ENCODE peak calls at places on chromosomes 12 and 14, in seven cellular contexts. F is T follicular helper cell; I is ELF-1; E is mucosa of gallbladder; L is cardiac muscle cell; M is activated T-helper 9 cell treated with anti-CD3 and anti-CD28 coated beads, Interleukin-2, amount 50 U/mL, for 16 hours; N is kidney tubule cell. B is an unnamed sample.

GRCh38 chr12:119204137-119204536 is 25.4 kb downstream of the HSPB8 start:
- DNase-seq in I (no peak), L (no peak), F (no peak), M (no peak), N (no peak), E (no peak), B (no peak)

GRCh38 chr12:129788506-129788905 is 115.3 kb downstream of the TMEM132D start:
- DNase-seq in L (no peak), I (no peak), M (no peak), E (no peak), F (no peak), N (peak), B (no peak)

GRCh38 chr14:94239416-94239815 is 53.7 kb downstream of the SERPINA10 start:
- DNase-seq in F (no peak), M (no peak), N (no peak), E (no peak), I (no peak), L (no peak), B (no peak)

GRCh38 chr12:6084261-6084968 is 40.1 kb downstream of the VWF start:
- DNase-seq in I (peak), L (peak), F (no peak), E (peak), N (peak), M (no peak), B (no peak)

GRCh38 chr12:54126696-54127537 is 61.9 kb downstream of the SMUG1 start:
- DNase-seq in I (peak), F (no peak), E (peak), M (no peak), N (peak), L (no peak), B (no peak)

GRCh38 chr14:20757963-20758362 is 10.2 kb upstream of the EDDM3B start:
- DNase-seq in F (peak), E (peak), N (no peak), L (peak), I (no peak), M (no peak), B (no peak)

GRCh38 chr12:123269395-123269892 is 2.2 kb downstream of the CDK2AP1 start:
- DNase-seq in N (peak), E (peak), F (no peak), L (peak), I (peak), M (no peak), B (peak)

GRCh38 chr12:96409734-96410133 is 9.5 kb upstream of the CDK17 start:
- DNase-seq in L (no peak), E (no peak), M (no peak), I (no peak), F (no peak), N (no peak), B (no peak)

GRCh38 chr12:24421759-24422158 is 472.3 kb upstream of the SOX5 start:
- DNase-seq in E (no peak), I (no peak), F (no peak), M (no peak), N (no peak), L (no peak), B (no peak)

GRCh38 chr14:91872011-91872476 is 4.7 kb upstream of the TC2N start:
- DNase-seq in F (peak), N (peak), E (peak), M (peak), I (no peak), L (no peak), B (no peak)

GRCh38 chr14:50001146-50001998 is 108.5 kb downstream of the ARF6 start:
- DNase-seq in I (peak), N (peak), F (peak), L (no peak), E (peak), M (peak), B (peak)

GRCh38 chr12:72141381-72141780 is 130.8 kb upstream of the TRHDE start:
- DNase-seq in F (no peak), E (no peak), I (no peak), N (peak), L (no peak), M (no peak), B (no peak)

GRCh38 chr14:69299286-69300035 is 39.5 kb downstream of the GALNT16 start:
- DNase-seq in F (no peak), E (no peak), L (no peak), M (no peak), I (no peak), N (no peak), B (no peak)

GRCh38 chr12:94618995-94619695 is 31.2 kb downstream of the TMCC3 start:
- DNase-seq in F (no peak), E (no peak), N (peak), M (no peak), I (peak), L (no peak), B (no peak)

GRCh38 chr14:102875652-102876051 is 46.8 kb upstream of the AMN start:
- DNase-seq in L (no peak), I (no peak), M (no peak), E (no peak), F (no peak), N (no peak), B (no peak)

GRCh38 chr12:42985506-42985905 is 396.0 kb upstream of the PRICKLE1 start:
- DNase-seq in F (no peak), E (no peak), N (no peak), I (peak), L (peak), M (no peak), B (no peak)

GRCh38 chr12:47545938-47546609 is 159.8 kb downstream of the RPAP3 start:
- DNase-seq in N (no peak), L (no peak), M (no peak), E (no peak), F (no peak), I (no peak), B (no peak)

GRCh38 chr12:101379149-101379548 is 28.4 kb downstream of the ARL1 start:
- DNase-seq in L (no peak), E (no peak), M (no peak), F (no peak), I (no peak), N (no peak), B (no peak)

GRCh38 chr14:68886109-68886434 is 93.0 kb downstream of the ACTN1 start:
- DNase-seq in E (no peak), L (peak), N (no peak), I (peak), M (no peak), F (no peak), B (no peak)

GRCh38 chr12:124848621-124849380 is 14.9 kb downstream of the SCARB1 start:
- DNase-seq in M (no peak), E (no peak), N (no peak), I (no peak), F (no peak), L (no peak), B (no peak)

GRCh38 chr12:9124346-9125031 is 8.8 kb upstream of the A2M start:
- DNase-seq in M (no peak), F (no peak), N (no peak), E (no peak), I (no peak), L (no peak), B (no peak)

GRCh38 chr12:125018356-125018755 is 24.9 kb downstream of the BRI3BP start:
- DNase-seq in E (no peak), I (no peak), F (no peak), N (no peak), L (no peak), M (no peak), B (no peak)

GRCh38 chr12:56987551-56988053 is 18.7 kb downstream of the ZBTB39 start:
- DNase-seq in N (peak), I (peak), L (peak), F (peak), M (peak), E (peak), B (peak)

GRCh38 chr12:56346663-56347062 is 8.0 kb downstream of the IL23A start:
- DNase-seq in E (no peak), M (no peak), I (peak), L (no peak), F (no peak), N (peak), B (no peak)

GRCh38 chr14:100891501-100892445 is 11.7 kb downstream of the RTL1 start:
- DNase-seq in E (no peak), N (no peak), I (no peak), L (no peak), F (no peak), M (no peak), B (no peak)

GRCh38 chr12:25705256-25705655 is 152.2 kb upstream of the LMNTD1 start:
- DNase-seq in M (no peak), E (no peak), N (no peak), I (no peak), F (no peak), L (no peak), B (no peak)

GRCh38 chr14:106657460-106657859 is 1131.1 kb downstream of the TMEM121 start:
- DNase-seq in E (no peak), N (no peak), M (peak), I (no peak), L (no peak), F (peak), B (no peak)

GRCh38 chr12:49342914-49343731 is 3.6 kb upstream of the DNAJC22 start:
- DNase-seq in M (peak), F (no peak), I (no peak), E (no peak), L (no peak), N (peak), B (no peak)

GRCh38 chr14:102947321-102948103 is 25.0 kb downstream of the AMN start:
- DNase-seq in E (no peak), N (no peak), M (no peak), L (no peak), I (no peak), F (no peak), B (no peak)

GRCh38 chr14:72716471-72716870 is 177.4 kb downstream of the DPF3 start:
- DNase-seq in L (no peak), I (no peak), F (no peak), M (no peak), N (peak), E (no peak), B (no peak)

GRCh38 chr12:12716151-12716844 is 870 bp upstream of the CDKN1B start:
- DNase-seq in E (no peak), L (no peak), F (no peak), I (no peak), M (no peak), N (no peak), B (peak)

GRCh38 chr12:123101467-123102004 is 49.4 kb downstream of the PITPNM2 start:
- DNase-seq in M (no peak), L (peak), I (no peak), F (no peak), E (no peak), N (no peak), B (no peak)